ENCODE peak calls at places on chromosomes 5 and 9, in four cellular contexts. W, Q, A and Z are unnamed samples.

GRCh38 chr9:85182381-85182780 is 512.9 kb downstream of the NTRK2 start:
- DNase-seq in Q (peak; percentile 34), W (no peak), A (no peak), Z (no peak)

GRCh38 chr5:133467325-133467700 is 145.0 kb downstream of the FSTL4 start:
- DNase-seq in W (no peak), Q (no peak), A (no peak), Z (no peak)

GRCh38 chr5:83281658-83282057 is 189.9 kb upstream of the VCAN start:
- DNase-seq in W (no peak), A (no peak), Q (peak; percentile 12), Z (no peak)

GRCh38 chr9:98694943-98695342 is 13.8 kb downstream of the GABBR2 start:
- DNase-seq in A (no peak), W (no peak), Q (no peak), Z (no peak)

GRCh38 chr9:105054488-105054887 is 126.5 kb upstream of the ABCA1 start:
- DNase-seq in A (no peak), W (no peak), Q (no peak), Z (no peak)

GRCh38 chr9:104074876-104075275 is 19.2 kb upstream of the SMC2 start:
- DNase-seq in A (no peak), Q (no peak), W (no peak), Z (no peak)

GRCh38 chr5:168328804-168329203 is 37.4 kb downstream of the WWC1 start:
- DNase-seq in A (no peak), Q (no peak), W (no peak), Z (peak; percentile 53)

GRCh38 chr5:55344392-55344992 is 36.7 kb downstream of the MTREX start:
- DNase-seq in W (no peak), A (no peak), Q (peak; percentile 86), Z (peak; percentile 84)

GRCh38 chr9:88872171-88872946 is 118.9 kb upstream of the S1PR3 start:
- DNase-seq in Q (no peak), W (no peak), A (no peak), Z (no peak)

GRCh38 chr9:138053321-138053868 is 175.8 kb downstream of the CACNA1B start:
- DNase-seq in A (no peak), Q (no peak), W (no peak), Z (peak; percentile 38)

GRCh38 chr9:94993141-94993820 is 266.8 kb downstream of the AOPEP start:
- DNase-seq in W (no peak), A (no peak), Q (no peak), Z (no peak)

GRCh38 chr5:124621279-124621678 is 125.2 kb downstream of the ZNF608 start:
- DNase-seq in Q (no peak), W (no peak), A (no peak), Z (no peak)

DNA sequence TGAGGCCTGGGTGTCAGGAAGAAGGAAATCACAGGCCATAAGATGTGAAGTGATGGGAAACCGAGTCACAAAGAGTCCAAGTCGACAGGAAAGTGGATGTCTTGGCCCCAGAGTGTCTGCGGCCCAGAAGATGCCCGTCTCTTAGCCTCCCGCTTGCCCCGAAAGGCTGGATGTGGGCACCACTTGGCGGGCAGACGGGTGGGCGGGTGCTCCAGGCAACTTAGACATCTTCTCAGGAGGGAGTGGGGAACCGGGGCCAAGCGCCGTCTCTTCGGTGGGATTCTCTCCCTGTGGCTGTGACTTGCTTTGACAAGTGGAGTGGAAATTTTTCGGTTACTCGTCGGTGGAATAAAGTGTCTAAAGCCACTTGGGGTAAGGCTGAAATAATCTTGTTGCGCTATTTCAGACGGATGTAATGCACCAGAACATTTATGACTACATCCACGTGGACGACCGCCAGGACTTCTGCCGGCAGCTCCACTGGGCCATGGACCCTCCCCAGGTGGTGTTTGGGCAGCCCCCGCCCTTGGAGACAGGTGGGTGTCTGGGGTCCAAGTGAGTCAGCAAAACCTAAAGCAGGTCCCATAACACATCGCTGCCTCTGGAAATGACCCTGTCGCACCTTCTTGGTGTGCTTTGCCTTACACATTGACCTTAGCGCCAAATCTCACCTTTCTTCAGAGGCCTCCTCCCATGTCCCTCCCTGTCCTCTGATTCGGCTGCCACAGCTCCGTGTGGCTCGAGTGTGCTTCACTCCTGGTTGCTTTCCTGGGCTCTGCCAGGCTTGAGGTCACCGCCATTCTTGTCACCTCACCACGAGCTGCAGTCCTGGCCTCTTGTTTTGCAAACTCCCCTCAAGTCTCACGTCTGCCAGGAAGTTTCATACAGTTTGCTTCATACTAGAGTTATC is 20.4 kb upstream of the EXOC3 start:
- DNase-seq in Q (no peak), W (no peak), A (no peak), Z (no peak)
- TF ChIP-seq POLR2A in Q (no peak), W (no peak), A (no peak), Z (no peak)

GRCh38 chr5:136028782-136029742 is at the start of gene TGFBI:
- DNase-seq in Q (peak; percentile 47), W (peak; percentile 27), A (no peak), Z (peak; percentile 4)
- TF ChIP-seq POLR2A in Q (no peak), W (no peak), A (peak; percentile 52), Z (no peak)

DNA sequence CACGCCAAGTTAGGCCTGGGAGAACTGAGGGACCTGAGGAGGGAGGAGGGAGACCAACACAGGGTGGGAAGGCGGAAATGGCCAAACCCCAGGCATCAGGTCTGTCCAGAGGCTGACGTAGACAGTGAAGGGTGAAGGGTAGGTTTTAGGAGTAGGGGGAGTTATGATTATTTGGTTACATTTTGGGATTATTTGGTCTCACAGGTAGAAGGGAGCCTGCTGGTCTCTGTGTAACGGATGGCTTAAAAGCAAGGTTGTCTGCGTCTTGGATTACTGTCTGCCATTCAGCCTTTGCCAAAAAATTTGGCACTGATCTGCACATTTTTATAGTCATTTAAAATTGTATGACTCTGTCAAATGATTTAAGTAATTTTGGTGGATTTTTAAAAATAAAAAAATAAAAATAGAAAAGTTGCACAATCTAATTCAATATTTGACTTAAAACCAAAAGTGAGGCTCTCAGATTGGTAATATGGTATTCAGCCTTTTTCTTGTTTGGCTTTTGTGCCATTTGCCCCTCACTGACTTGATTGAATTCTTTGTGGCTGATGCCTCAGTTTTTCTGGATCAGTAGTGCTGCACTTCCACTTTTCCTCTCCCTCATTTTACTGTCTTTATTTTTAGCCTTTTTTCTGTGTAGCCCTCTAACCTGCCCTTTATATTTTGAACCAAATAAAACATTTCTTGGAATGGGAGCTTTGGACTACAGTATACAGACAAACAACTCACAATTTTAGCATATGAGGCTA is 3.6 kb upstream of the MSMP start:
- DNase-seq in Q (peak; percentile 54), W (no peak), A (no peak), Z (no peak)
- TF ChIP-seq POLR2A in Q (peak; percentile 66), W (no peak), A (no peak), Z (peak; percentile 48)

GRCh38 chr5:150633424-150633823 is 7.0 kb upstream of the SYNPO start:
- DNase-seq in W (no peak), Q (no peak), A (no peak), Z (no peak)

GRCh38 chr5:150630459-150631325 is 9.8 kb upstream of the SYNPO start:
- DNase-seq in Q (no peak), A (peak; percentile 75), W (no peak), Z (no peak)

GRCh38 chr5:150631326-150631701 is 9.1 kb upstream of the SYNPO start:
- DNase-seq in Q (no peak), W (no peak), A (no peak), Z (no peak)

GRCh38 chr5:150630016-150630415 is 10.4 kb upstream of the SYNPO start:
- DNase-seq in Q (no peak), A (no peak), W (no peak), Z (no peak)

GRCh38 chr5:150632305-150633160 is 7.9 kb upstream of the SYNPO start:
- DNase-seq in W (no peak), A (peak; percentile 76), Q (peak; percentile 79), Z (no peak)
- TF ChIP-seq POLR2A in W (no peak), A (peak; percentile 71), Q (no peak), Z (no peak)

DNA sequence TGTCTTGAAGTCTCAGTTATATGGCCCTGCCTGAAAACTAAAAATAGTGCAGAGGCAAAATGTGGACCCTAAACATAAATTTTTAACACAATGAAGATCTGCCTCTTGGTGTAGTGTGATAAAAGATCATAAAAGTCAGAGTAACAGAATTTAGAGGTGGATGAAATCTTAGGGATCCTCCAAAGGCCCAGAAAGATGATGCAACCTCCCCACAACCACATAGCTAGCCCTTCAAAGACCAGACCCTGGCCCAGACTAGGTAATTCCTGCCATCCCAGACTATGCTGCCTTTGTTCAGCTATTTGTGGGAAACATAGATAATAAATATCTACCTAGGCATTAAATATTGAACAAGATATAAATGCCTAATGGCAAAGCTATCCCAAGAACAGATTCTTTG is 15.3 kb downstream of the KLF9 start:
- DNase-seq in Q (no peak), W (no peak), A (no peak), Z (peak; percentile 24)
- TF ChIP-seq POLR2A in Q (no peak), W (no peak), A (no peak), Z (no peak)

GRCh38 chr5:175695161-175696126 is 37.6 kb downstream of the HRH2 start:
- DNase-seq in W (no peak), Q (no peak), A (no peak), Z (no peak)
- TF ChIP-seq POLR2A in W (no peak), Q (no peak), A (peak; percentile 18), Z (no peak)

DNA sequence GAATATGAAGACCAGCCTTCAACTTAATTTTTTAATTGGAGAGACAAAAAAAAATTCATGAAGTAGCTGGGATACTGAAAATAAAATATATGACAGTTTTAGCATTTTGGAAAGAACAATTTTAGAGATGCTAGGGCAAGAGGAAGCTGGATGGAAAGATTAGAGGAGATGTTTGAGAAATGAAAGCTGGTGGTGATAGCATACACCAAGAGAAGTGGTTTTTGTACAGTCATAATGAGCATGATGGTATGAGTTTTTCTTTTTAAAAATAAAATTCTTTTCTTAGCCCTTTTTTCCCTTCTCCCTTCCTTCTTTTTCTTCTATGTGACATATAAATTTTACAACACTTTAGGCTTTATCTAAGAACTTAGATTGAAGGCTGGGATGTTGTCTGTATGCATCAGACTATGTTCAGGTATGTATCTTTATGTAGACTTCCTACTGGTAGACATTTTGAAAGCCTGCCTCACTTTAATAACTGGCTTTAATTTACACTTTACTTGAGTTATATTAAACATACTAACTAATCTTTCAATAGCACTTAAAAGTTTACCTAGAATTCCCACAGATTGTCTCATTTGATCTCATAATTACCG is 522.5 kb downstream of the TLE4 start:
- DNase-seq in A (no peak), W (no peak), Q (no peak), Z (no peak)
- TF ChIP-seq POLR2A in A (no peak), W (no peak), Q (no peak), Z (no peak)

GRCh38 chr5:92308679-92309078 is 925.6 kb upstream of the ARRDC3 start:
- DNase-seq in A (no peak), Q (no peak), W (no peak), Z (no peak)
- TF ChIP-seq POLR2A in A (no peak), Q (no peak), W (no peak), Z (no peak)

DNA sequence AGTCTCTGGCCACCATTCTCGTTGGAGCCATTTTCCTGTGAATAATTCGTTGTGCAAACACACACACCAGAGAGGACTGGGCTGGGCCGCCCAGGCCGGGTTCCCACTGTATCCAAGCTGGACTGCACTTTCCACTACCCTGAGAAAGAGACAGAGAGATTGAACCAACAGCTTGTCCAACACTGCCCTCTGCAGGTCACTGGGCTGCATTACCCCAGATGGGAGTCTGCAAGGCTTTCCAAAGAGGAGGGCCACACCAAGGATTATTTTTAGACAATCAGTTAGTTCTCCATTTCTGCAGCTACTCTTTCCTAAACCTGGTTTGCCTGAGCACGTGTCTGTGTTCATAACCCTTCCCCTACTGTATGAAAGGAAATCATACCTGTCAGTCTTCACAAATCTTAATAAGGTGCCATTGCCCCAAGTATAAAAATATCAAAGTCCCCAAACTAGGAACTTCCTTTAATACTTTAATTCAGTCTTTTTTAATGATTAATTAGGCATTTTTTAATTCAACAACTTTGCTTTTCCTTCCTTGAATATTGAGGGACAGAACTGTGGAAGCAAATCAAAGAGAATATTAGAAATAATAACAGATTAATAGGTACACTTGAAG is 13.3 kb upstream of the FGF1 start:
- DNase-seq in W (peak; percentile 77), A (peak; percentile 66), Q (peak; percentile 83), Z (peak; percentile 59)
- TF ChIP-seq POLR2A in W (peak; percentile 24), A (no peak), Q (no peak), Z (no peak)